ENCODE peak calls at places on chromosomes 3 and 15, in five cellular contexts. P, F, L, R and H are unnamed samples.

GRCh38 chr3:132399054-132399929 is 18.0 kb upstream of the DNAJC13 start:
- DNase-seq in P (peak; percentile 27), R (peak; percentile 78), F (peak; percentile 60), L (peak; percentile 16), H (no peak)

GRCh38 chr3:128845119-128845518 is 34.3 kb upstream of the ACAD9 start:
- DNase-seq in P (no peak), L (no peak), R (peak; percentile 47), F (no peak), H (no peak)

GRCh38 chr15:94324835-94325767 is 93.7 kb downstream of the MCTP2 start:
- DNase-seq in R (no peak), F (no peak), L (no peak), P (no peak), H (no peak)

GRCh38 chr3:67593761-67594234 is 60.6 kb downstream of the SUCLG2 start:
- DNase-seq in P (peak; percentile 23), L (no peak), F (no peak), R (no peak), H (no peak)

GRCh38 chr3:171986755-171987535 is 52.4 kb upstream of the FNDC3B start:
- DNase-seq in F (no peak), P (no peak), R (no peak), L (no peak), H (no peak)

GRCh38 chr15:83653639-83654378 is at the start of gene ADAMTSL3:
- DNase-seq in L (no peak), F (no peak), R (peak; percentile 93), P (no peak), H (no peak)

GRCh38 chr15:69357773-69358765 is 56.1 kb upstream of the KIF23 start:
- DNase-seq in R (peak; percentile 50), F (no peak), P (no peak), L (no peak), H (no peak)

GRCh38 chr3:112004664-112005063 is 5.9 kb downstream of the TAGLN3 start:
- DNase-seq in P (no peak), R (peak; percentile 27), L (no peak), F (no peak), H (no peak)

GRCh38 chr15:88981244-88982215 is 68.4 kb upstream of the MFGE8 start:
- DNase-seq in L (no peak), R (no peak), P (no peak), F (no peak), H (no peak)

GRCh38 chr15:85777291-85778106 is 17.2 kb downstream of the KLHL25 start:
- DNase-seq in L (no peak), F (no peak), R (no peak), P (no peak), H (no peak)

GRCh38 chr15:79172801-79173460 is 82.4 kb upstream of the RASGRF1 start:
- DNase-seq in P (no peak), R (no peak), L (no peak), F (no peak), H (no peak)